ENCODE peak calls at places on chromosomes 3 and 15, in ten cellular contexts. O, L, W, B, I, A, J, K, N and P are unnamed samples.

GRCh38 chr3:143302638-143303171 is 183.1 kb downstream of the CHST2 start:
- DNase-seq in O (peak), L (no peak), W (no peak), B (no peak), I (peak), A (peak), J (peak), K (peak), N (peak), P (peak)

GRCh38 chr3:190073264-190073663 is 47.4 kb downstream of the P3H2 start:
- DNase-seq in O (peak), L (peak), W (no peak), B (no peak), I (peak), A (no peak), J (peak), K (peak), N (no peak), P (no peak)

GRCh38 chr3:160224256-160224655 is 966 bp upstream of the C3orf80 start:
- DNase-seq in O (no peak), L (no peak), W (peak), B (no peak), I (no peak), A (no peak), J (no peak), K (no peak), N (no peak), P (no peak)

GRCh38 chr3:23435318-23435717 is 232.2 kb downstream of the UBE2E2 start:
- DNase-seq in O (no peak), L (no peak), W (no peak), B (no peak), I (no peak), A (no peak), J (no peak), K (no peak), N (no peak), P (no peak)

GRCh38 chr15:48936666-48937065 is 27.1 kb downstream of the SHC4 start:
- DNase-seq in O (peak), L (no peak), W (no peak), B (no peak), I (peak), A (no peak), J (peak), K (peak), N (peak), P (peak)

GRCh38 chr3:123348471-123349200 is 100.3 kb downstream of the ADCY5 start:
- DNase-seq in O (no peak), L (no peak), W (no peak), B (no peak), I (no peak), A (no peak), J (no peak), K (no peak), N (no peak), P (no peak)

GRCh38 chr3:11136871-11137626 is 17.2 kb upstream of the HRH1 start:
- DNase-seq in O (peak), L (peak), W (no peak), B (no peak), I (peak), A (peak), J (peak), K (peak), N (peak), P (peak)

GRCh38 chr15:76312540-76313174 is 1.4 kb upstream of the ETFA start:
- DNase-seq in O (peak), L (no peak), W (no peak), B (no peak), I (peak), A (peak), J (peak), K (peak), N (no peak), P (no peak)

GRCh38 chr3:103126111-103126510 is 691.3 kb downstream of the ZPLD1 start:
- DNase-seq in O (no peak), L (peak), W (no peak), B (no peak), I (no peak), A (no peak), J (no peak), K (no peak), N (no peak), P (no peak)

GRCh38 chr3:115685097-115685496 is 61.8 kb downstream of the GAP43 start:
- DNase-seq in O (no peak), L (no peak), W (peak), B (no peak), I (no peak), A (no peak), J (no peak), K (no peak), N (no peak), P (no peak)

GRCh38 chr3:126395846-126396513 is 1.3 kb downstream of the CFAP100 start:
- DNase-seq in O (no peak), L (no peak), W (no peak), B (no peak), I (no peak), A (no peak), J (no peak), K (no peak), N (no peak), P (no peak)

GRCh38 chr3:111811811-111812210 is 47.3 kb upstream of the PHLDB2 start:
- DNase-seq in O (no peak), L (no peak), W (no peak), B (no peak), I (no peak), A (no peak), J (no peak), K (no peak), N (no peak), P (no peak)

GRCh38 chr15:98866503-98866902 is 141.1 kb downstream of the PGPEP1L start:
- DNase-seq in O (peak), L (peak), W (no peak), B (no peak), I (peak), A (peak), J (peak), K (peak), N (no peak), P (no peak)

GRCh38 chr3:43161684-43162512 is 56.0 kb upstream of the POMGNT2 start:
- DNase-seq in O (peak), L (peak), W (no peak), B (no peak), I (peak), A (peak), J (peak), K (peak), N (peak), P (no peak)

GRCh38 chr15:76338555-76339301 is 2.2 kb downstream of the ISL2 start:
- DNase-seq in O (peak), L (no peak), W (peak), B (no peak), I (no peak), A (no peak), J (no peak), K (no peak), N (no peak), P (no peak)

GRCh38 chr15:34684351-34684750 is 70.4 kb downstream of the GJD2 start:
- DNase-seq in O (no peak), L (no peak), W (no peak), B (no peak), I (no peak), A (no peak), J (no peak), K (no peak), N (no peak), P (no peak)